ENCODE peak calls at places on chromosomes 7 and 10, in nine cellular contexts. One of them, this sample, is unnamed.
A peak's percentile ranks its signal among the peaks of the same experiment; 100 is the strongest.

GRCh38 chr10:25048463-25048862 is 32.1 kb downstream of the THNSL1 start:
- DNase-seq in anterior cingulate cortex: no peak
- DNase-seq in LHCN-M2: no peak
- DNase-seq in H9: no peak
- DNase-seq in IMR-90: no peak
- DNase-seq in HFF-Myc: no peak
- DNase-seq in T-helper 2 cell treated with Interferon-gamma antibody and Interleukin-4, amounts not matched to agents 5 μg/mL and 100 μg/mL, for 36 hours: no peak
- DNase-seq in ELF-1: no peak
- DNase-seq in psoas muscle: no peak
- DNase-seq in this sample: no peak

GRCh38 chr10:5945561-5946418 is 31.6 kb downstream of the IL15RA start:
- DNase-seq in LHCN-M2: peak; percentile 45
- DNase-seq in T-helper 2 cell treated with Interferon-gamma antibody and Interleukin-4, amounts not matched to agents 5 μg/mL and 100 μg/mL, for 36 hours: no peak
- DNase-seq in ELF-1: peak; percentile 45
- DNase-seq in IMR-90: peak; percentile 97
- DNase-seq in H9: no peak
- DNase-seq in anterior cingulate cortex: no peak
- DNase-seq in psoas muscle: peak; percentile 76
- DNase-seq in HFF-Myc: peak; percentile 78
- DNase-seq in this sample: no peak

GRCh38 chr10:127145173-127145572 is 51.2 kb downstream of the INSYN2A start:
- DNase-seq in HFF-Myc: peak; percentile 59
- DNase-seq in H9: no peak
- DNase-seq in psoas muscle: no peak
- DNase-seq in anterior cingulate cortex: no peak
- DNase-seq in T-helper 2 cell treated with Interferon-gamma antibody and Interleukin-4, amounts not matched to agents 5 μg/mL and 100 μg/mL, for 36 hours: no peak
- DNase-seq in ELF-1: no peak
- DNase-seq in LHCN-M2: peak; percentile 86
- DNase-seq in IMR-90: peak; percentile 91
- DNase-seq in this sample: no peak

GRCh38 chr10:78937800-78938694 is 130.7 kb upstream of the ZMIZ1 start:
- DNase-seq in HFF-Myc: no peak
- DNase-seq in IMR-90: no peak
- DNase-seq in ELF-1: no peak
- DNase-seq in psoas muscle: no peak
- DNase-seq in H9: no peak
- DNase-seq in T-helper 2 cell treated with Interferon-gamma antibody and Interleukin-4, amounts not matched to agents 5 μg/mL and 100 μg/mL, for 36 hours: no peak
- DNase-seq in LHCN-M2: peak; percentile 25
- DNase-seq in anterior cingulate cortex: no peak
- DNase-seq in this sample: no peak

GRCh38 chr10:112515126-112515525 is 68.1 kb downstream of the VTI1A start:
- DNase-seq in T-helper 2 cell treated with Interferon-gamma antibody and Interleukin-4, amounts not matched to agents 5 μg/mL and 100 μg/mL, for 36 hours: no peak
- DNase-seq in ELF-1: no peak
- DNase-seq in HFF-Myc: no peak
- DNase-seq in LHCN-M2: no peak
- DNase-seq in anterior cingulate cortex: no peak
- DNase-seq in psoas muscle: no peak
- DNase-seq in IMR-90: no peak
- DNase-seq in H9: no peak
- DNase-seq in this sample: no peak

GRCh38 chr10:124155781-124156401 is 62.5 kb upstream of the CHST15 start:
- DNase-seq in anterior cingulate cortex: no peak
- DNase-seq in H9: no peak
- DNase-seq in LHCN-M2: peak; percentile 82
- DNase-seq in psoas muscle: peak; percentile 63
- DNase-seq in ELF-1: no peak
- DNase-seq in IMR-90: no peak
- DNase-seq in HFF-Myc: no peak
- DNase-seq in T-helper 2 cell treated with Interferon-gamma antibody and Interleukin-4, amounts not matched to agents 5 μg/mL and 100 μg/mL, for 36 hours: no peak
- DNase-seq in this sample: no peak

GRCh38 chr7:42617781-42618457 is 294.0 kb downstream of the C7orf25 start:
- DNase-seq in HFF-Myc: no peak
- DNase-seq in anterior cingulate cortex: no peak
- DNase-seq in ELF-1: peak; percentile 53
- DNase-seq in LHCN-M2: peak; percentile 50
- DNase-seq in H9: peak; percentile 48
- DNase-seq in psoas muscle: no peak
- DNase-seq in IMR-90: no peak
- DNase-seq in T-helper 2 cell treated with Interferon-gamma antibody and Interleukin-4, amounts not matched to agents 5 μg/mL and 100 μg/mL, for 36 hours: no peak
- DNase-seq in this sample: no peak

GRCh38 chr7:139619367-139619657 is 95.8 kb downstream of the CLEC2L start:
- DNase-seq in H9: no peak
- DNase-seq in HFF-Myc: no peak
- DNase-seq in anterior cingulate cortex: no peak
- DNase-seq in ELF-1: no peak
- DNase-seq in LHCN-M2: peak; percentile 71
- DNase-seq in IMR-90: peak; percentile 82
- DNase-seq in psoas muscle: no peak
- DNase-seq in T-helper 2 cell treated with Interferon-gamma antibody and Interleukin-4, amounts not matched to agents 5 μg/mL and 100 μg/mL, for 36 hours: no peak
- DNase-seq in this sample: no peak

This sample was measured in stimulated activated CD4-positive, alpha-beta T cell treated with anti-CD3 and anti-CD28 coated beads, Interleukin-4, amount 100 ng/mL, for 24 hours.